ENCODE peak calls at places on chromosomes 12 and 14, in six cellular contexts. V is A549, Z is GM12878, F is endothelial cell of umbilical vein, T is HepG2, P is K562. H is an unnamed sample.

GRCh38 chr14:29906256-29906885 is 21.3 kb downstream of the PRKD1 start:
- DNase-seq in V (peak), Z (no peak), F (peak), T (peak), P (no peak), H (no peak)

GRCh38 chr12:75977952-75978671 is 53.5 kb downstream of the PHLDA1 start:
- DNase-seq in V (peak), Z (peak), F (peak), T (peak), P (peak), H (peak)

GRCh38 chr12:55715169-55715764 is 579 bp upstream of the BLOC1S1 start:
- DNase-seq in V (no peak), Z (no peak), F (no peak), T (no peak), P (no peak), H (no peak)

GRCh38 chr14:61889914-61890351 is 127.7 kb downstream of the SNAPC1 start:
- DNase-seq in V (no peak), Z (peak), F (no peak), T (no peak), P (no peak), H (peak)

GRCh38 chr12:11500861-11501230 is 105.5 kb upstream of the PRB2 start:
- DNase-seq in V (no peak), Z (no peak), F (no peak), T (no peak), P (no peak), H (no peak)

GRCh38 chr14:42110167-42110566 is 503.5 kb downstream of the LRFN5 start:
- DNase-seq in V (peak), Z (no peak), F (no peak), T (peak), P (no peak), H (peak)

GRCh38 chr14:81351205-81351604 is 48.9 kb downstream of the STON2 start:
- DNase-seq in V (no peak), Z (no peak), F (no peak), T (no peak), P (no peak), H (no peak)

GRCh38 chr12:23600936-23601335 is 348.5 kb downstream of the SOX5 start:
- DNase-seq in V (no peak), Z (no peak), F (no peak), T (no peak), P (no peak), H (no peak)

GRCh38 chr12:78970041-78970440 is 105.5 kb downstream of the SYT1 start:
- DNase-seq in V (no peak), Z (no peak), F (no peak), T (no peak), P (no peak), H (no peak)

GRCh38 chr12:57844725-57845477 is 1.6 kb downstream of the CTDSP2 start:
- DNase-seq in V (peak), Z (no peak), F (no peak), T (peak), P (peak), H (peak)

GRCh38 chr12:13147688-13148531 is 44.4 kb upstream of the GSG1 start:
- DNase-seq in V (no peak), Z (no peak), F (no peak), T (no peak), P (no peak), H (no peak)

GRCh38 chr14:21041676-21042433 is at the start of gene RNASE7:
- DNase-seq in V (no peak), Z (no peak), F (no peak), T (no peak), P (peak), H (no peak)

GRCh38 chr14:26820101-26820500 is 222.3 kb upstream of the NOVA1 start:
- DNase-seq in V (no peak), Z (no peak), F (no peak), T (no peak), P (no peak), H (no peak)

GRCh38 chr12:43740511-43741100 is 18.0 kb downstream of the PUS7L start:
- DNase-seq in V (no peak), Z (no peak), F (no peak), T (no peak), P (no peak), H (no peak)

GRCh38 chr12:21001778-21002177 is 129.2 kb upstream of the SLCO1B1 start:
- DNase-seq in V (no peak), Z (no peak), F (no peak), T (no peak), P (no peak), H (peak)
- TF ChIP-seq MYC in V (no peak), Z (no peak), F (no peak), T (no peak), P (no peak), H (no peak)

DNA sequence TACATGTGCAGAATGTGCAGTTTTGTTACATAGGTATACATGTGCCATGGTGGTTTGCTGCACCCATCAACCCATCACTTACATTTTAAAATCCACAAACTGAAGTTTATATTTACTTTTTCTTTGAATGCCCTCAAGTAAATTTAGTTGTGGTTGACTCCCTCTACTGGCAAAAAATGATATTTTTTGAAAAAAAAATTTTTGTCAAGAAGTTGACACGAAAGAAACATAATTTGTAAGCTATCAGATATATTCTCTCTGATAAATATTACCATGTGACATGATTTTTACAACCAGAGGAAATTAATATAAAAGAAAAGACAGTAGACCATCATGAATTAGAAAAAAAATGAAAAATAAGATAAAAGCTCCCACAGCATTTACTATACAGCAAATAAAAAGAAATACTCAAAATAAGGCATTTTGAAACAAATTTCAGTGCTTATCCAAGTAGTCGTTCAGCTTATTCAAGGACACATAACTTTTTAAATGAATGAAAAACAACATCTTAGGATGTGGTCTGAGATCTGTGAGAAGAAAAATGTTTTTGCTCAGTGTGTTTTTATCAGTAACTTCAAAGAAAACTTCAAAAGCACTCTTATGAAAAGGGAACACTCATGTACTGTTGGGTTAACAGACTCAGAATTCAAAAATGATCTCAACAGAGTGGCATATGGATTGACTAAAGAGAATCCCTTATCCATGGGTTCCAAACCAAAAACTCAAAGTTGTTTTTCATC is 30.0 kb upstream of the GRIP1 start:
- DNase-seq in V (no peak), Z (no peak), F (peak), T (no peak), P (no peak), H (peak)
- TF ChIP-seq MYC in V (no peak), Z (no peak), F (no peak), T (no peak), P (no peak), H (no peak)

GRCh38 chr14:75429562-75429961 is 1.7 kb downstream of the JDP2 start:
- DNase-seq in V (no peak), Z (no peak), F (no peak), T (no peak), P (no peak), H (no peak)
- TF ChIP-seq MYC in V (no peak), Z (no peak), F (no peak), T (no peak), P (no peak), H (no peak)

DNA sequence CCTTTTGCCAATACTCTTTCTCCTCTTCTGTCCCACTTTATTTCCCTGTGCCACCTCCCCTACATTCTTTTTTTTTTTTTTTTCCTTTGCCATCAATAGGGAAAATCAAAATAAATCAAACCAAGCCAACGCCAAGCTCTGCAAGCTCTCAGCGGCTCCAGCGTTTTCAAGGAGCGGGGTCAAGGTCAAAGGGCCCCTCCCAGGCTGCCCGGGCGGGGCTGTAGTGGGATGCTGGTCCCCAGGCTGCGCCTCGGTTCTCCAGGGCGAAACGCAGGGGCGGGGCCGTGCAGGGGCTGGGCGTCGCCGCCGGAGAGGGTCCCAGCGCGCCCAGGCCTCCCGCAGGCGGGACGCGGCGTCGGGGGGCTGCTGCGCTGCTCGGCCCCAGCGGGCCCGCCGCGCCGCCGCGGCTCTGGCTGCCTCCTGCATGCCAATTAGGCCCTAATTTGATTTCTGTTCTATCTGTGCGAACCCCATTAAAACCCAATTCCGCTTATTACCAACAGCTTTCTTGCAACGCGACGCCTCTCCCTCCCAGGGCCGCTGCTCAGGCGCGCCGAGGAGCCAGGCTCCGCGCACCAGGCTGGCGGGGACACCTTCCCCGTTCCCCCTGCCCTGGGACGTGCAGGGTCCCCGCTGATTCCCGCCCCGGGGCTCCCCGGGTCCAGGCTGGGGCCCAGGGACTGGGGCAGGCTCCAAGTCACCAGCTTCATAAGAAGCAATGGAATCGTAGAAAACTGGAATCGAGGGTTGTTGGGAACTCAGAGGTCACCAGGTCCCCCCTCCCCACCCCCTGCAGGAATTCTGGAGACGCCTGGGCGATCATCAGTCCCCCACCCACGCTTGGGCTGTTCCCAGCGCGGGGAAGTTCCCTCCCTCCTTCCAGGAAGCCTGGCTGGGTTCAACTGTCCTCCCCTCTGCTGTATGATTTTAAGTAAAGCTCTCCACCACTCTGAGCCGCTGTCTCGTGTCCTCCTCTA is 50.7 kb upstream of the MAP1LC3B2 start:
- DNase-seq in V (peak), Z (no peak), F (no peak), T (no peak), P (peak), H (peak)
- TF ChIP-seq MYC in V (no peak), Z (no peak), F (no peak), T (no peak), P (no peak), H (no peak)

H was measured in NB4.